ENCODE peak calls at places on chromosomes 7 and 10, in nine cellular contexts. E is fibroblast of lung; H is mesothelial cell of epicardium; T is CD4-positive, alpha-beta T cell; L is ovary; W is suprapubic skin; Q is GM13977; Y is endothelial cell; A is RWPE1. S is an unnamed sample.

GRCh38 chr7:74371381-74372059 is 82.2 kb upstream of the GTF2IRD1 start:
- DNase-seq in T (no peak), Y (peak), L (peak), E (peak), Q (no peak), W (no peak), H (no peak), A (peak), S (no peak)

GRCh38 chr10:47164126-47164799 is 135.7 kb upstream of the GDF10 start:
- DNase-seq in T (no peak), E (peak), W (no peak), L (no peak), Q (no peak), H (no peak), A (peak), Y (no peak), S (no peak)

GRCh38 chr10:123203393-123204126 is 49.4 kb downstream of the BUB3 start:
- DNase-seq in Y (no peak), E (no peak), W (no peak), Q (no peak), H (no peak), L (no peak), A (no peak), T (no peak), S (no peak)

GRCh38 chr7:38704041-38704547 is 72.9 kb upstream of the AMPH start:
- DNase-seq in Q (no peak), H (no peak), E (no peak), L (no peak), T (no peak), Y (no peak), A (no peak), W (no peak), S (no peak)

GRCh38 chr10:2734691-2735090 is 332.7 kb upstream of the PFKP start:
- DNase-seq in A (no peak), Q (no peak), L (no peak), T (no peak), H (no peak), Y (no peak), E (no peak), W (no peak), S (no peak)

GRCh38 chr7:158366346-158366745 is 221.3 kb downstream of the PTPRN2 start:
- DNase-seq in L (no peak), Y (no peak), T (no peak), E (no peak), Q (no peak), W (peak), H (no peak), A (no peak), S (no peak)

GRCh38 chr7:148708026-148708685 is 9.5 kb downstream of the CUL1 start:
- DNase-seq in Q (no peak), W (no peak), T (no peak), L (no peak), E (no peak), A (no peak), Y (no peak), H (no peak), S (no peak)

GRCh38 chr7:90345548-90346319 is 782 bp upstream of the GTPBP10 start:
- DNase-seq in Q (no peak), Y (no peak), H (no peak), L (no peak), T (no peak), A (peak), W (no peak), E (peak), S (no peak)

GRCh38 chr7:123433665-123434064 is 100.7 kb downstream of the IQUB start:
- DNase-seq in W (no peak), Y (no peak), E (no peak), H (no peak), T (no peak), L (no peak), A (no peak), Q (no peak), S (no peak)

GRCh38 chr10:130463876-130464360 is 327.7 kb downstream of the GLRX3 start:
- DNase-seq in A (no peak), Y (no peak), H (no peak), L (no peak), T (no peak), E (no peak), Q (no peak), W (no peak), S (no peak)

GRCh38 chr10:132264306-132264950 is 43.3 kb downstream of the STK32C start:
- DNase-seq in L (peak), E (no peak), W (no peak), T (no peak), A (no peak), H (no peak), Q (no peak), Y (no peak), S (no peak)

GRCh38 chr10:132264966-132265877 is 42.5 kb downstream of the STK32C start:
- DNase-seq in L (peak), E (peak), Y (no peak), W (no peak), Q (no peak), A (no peak), H (no peak), T (no peak), S (no peak)

GRCh38 chr10:132263866-132264265 is 43.9 kb downstream of the STK32C start:
- DNase-seq in Y (no peak), Q (no peak), W (no peak), E (no peak), L (no peak), H (no peak), A (no peak), T (no peak), S (no peak)

GRCh38 chr10:132266594-132267161 is 41.1 kb downstream of the STK32C start:
- DNase-seq in A (no peak), E (peak), Q (no peak), H (no peak), T (no peak), Y (no peak), L (no peak), W (no peak), S (no peak)

GRCh38 chr10:132265878-132266496 is 41.8 kb downstream of the STK32C start:
- DNase-seq in Y (no peak), H (no peak), E (peak), W (no peak), A (no peak), T (no peak), L (no peak), Q (no peak), S (no peak)
- TF ChIP-seq CTCF in Y (no peak), H (no peak), E (no peak), W (no peak), A (no peak), T (no peak), L (no peak), Q (no peak), S (no peak)

GRCh38 chr7:154577141-154577540 is 425.8 kb downstream of the PAXIP1 start:
- DNase-seq in Y (no peak), H (no peak), Q (no peak), E (no peak), W (no peak), L (no peak), T (no peak), A (no peak), S (no peak)

GRCh38 chr7:154576604-154577003 is 426.3 kb downstream of the PAXIP1 start:
- DNase-seq in W (no peak), A (no peak), H (no peak), E (no peak), L (no peak), Q (no peak), Y (no peak), T (no peak), S (no peak)

GRCh38 chr7:154575497-154575896 is 427.4 kb downstream of the PAXIP1 start:
- DNase-seq in H (no peak), Q (no peak), E (no peak), A (no peak), W (no peak), Y (no peak), T (no peak), L (no peak), S (no peak)

GRCh38 chr7:154579711-154580110 is 423.2 kb downstream of the PAXIP1 start:
- DNase-seq in T (no peak), Q (no peak), L (no peak), Y (no peak), A (no peak), E (no peak), W (no peak), H (no peak), S (no peak)

GRCh38 chr7:154578351-154578750 is 424.6 kb downstream of the PAXIP1 start:
- DNase-seq in H (no peak), L (no peak), W (no peak), Q (no peak), Y (no peak), E (peak), A (no peak), T (no peak), S (no peak)
- TF ChIP-seq CTCF in H (no peak), L (no peak), W (no peak), Q (no peak), Y (no peak), E (no peak), A (no peak), T (no peak), S (no peak)

DNA sequence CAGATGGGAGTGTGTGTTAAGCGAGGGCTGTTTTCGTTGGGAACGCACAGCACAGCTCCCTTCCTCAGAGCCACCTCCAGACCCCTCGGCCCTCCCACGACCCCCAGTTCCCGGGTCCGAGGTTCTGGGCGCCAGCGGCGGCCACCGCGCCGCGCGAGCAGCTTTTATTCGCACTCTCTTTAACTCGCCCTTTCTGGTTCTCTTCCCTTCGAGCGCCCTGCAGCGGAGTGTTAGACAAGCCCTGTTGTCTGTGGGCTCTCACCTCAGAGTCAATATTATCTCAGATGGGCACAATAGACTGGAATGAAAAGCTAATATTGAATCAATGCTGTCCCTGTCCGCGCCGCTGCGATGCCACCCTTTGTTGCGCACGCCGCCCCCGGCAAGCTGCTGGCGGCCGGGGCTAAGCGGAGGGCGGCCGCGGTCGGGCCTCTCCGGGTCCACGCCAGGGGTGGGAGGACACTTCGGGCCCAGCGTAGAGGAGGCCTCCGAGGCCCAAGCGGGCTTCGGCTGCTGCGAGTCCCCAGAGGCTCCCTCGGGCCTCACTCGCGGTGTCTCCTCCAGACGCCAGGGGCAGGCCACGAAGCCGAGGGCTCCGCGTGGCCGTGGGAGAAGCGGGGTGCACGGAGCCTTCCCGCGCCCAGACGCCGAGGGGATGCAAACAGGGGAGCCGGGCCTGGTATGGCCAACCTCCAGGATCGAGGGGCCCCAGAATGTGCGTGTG is 8.1 kb upstream of the EMX2 start:
- DNase-seq in T (no peak), Y (no peak), E (no peak), A (no peak), H (no peak), L (no peak), Q (peak), W (no peak), S (no peak)
- TF ChIP-seq CTCF in T (no peak), Y (no peak), E (no peak), A (no peak), H (no peak), L (no peak), Q (no peak), W (no peak), S (no peak)

GRCh38 chr7:142379445-142379844 is 121.6 kb upstream of the PRSS58 start:
- DNase-seq in Q (no peak), A (no peak), Y (no peak), E (no peak), W (no peak), L (no peak), H (no peak), T (no peak), S (no peak)

GRCh38 chr7:142376356-142376997 is 118.6 kb upstream of the PRSS58 start:
- DNase-seq in H (no peak), E (peak), L (no peak), Q (no peak), Y (peak), W (no peak), A (no peak), T (no peak), S (no peak)

GRCh38 chr7:142372727-142373126 is 114.9 kb upstream of the PRSS58 start:
- DNase-seq in E (no peak), Y (no peak), A (no peak), Q (no peak), H (no peak), L (no peak), W (no peak), T (no peak), S (no peak)

GRCh38 chr7:142377567-142377966 is 119.7 kb upstream of the PRSS58 start:
- DNase-seq in T (no peak), L (no peak), E (no peak), Y (no peak), H (no peak), Q (no peak), A (no peak), W (no peak), S (no peak)

GRCh38 chr7:142375710-142376313 is 118.0 kb upstream of the PRSS58 start:
- DNase-seq in A (peak), W (no peak), Y (peak), H (no peak), Q (no peak), E (no peak), T (no peak), L (no peak), S (no peak)
- TF ChIP-seq CTCF in A (peak), W (no peak), Y (no peak), H (no peak), Q (peak), E (no peak), T (no peak), L (no peak), S (no peak)

GRCh38 chr10:79128923-79129305 is 60.1 kb downstream of the ZMIZ1 start:
- DNase-seq in A (no peak), Q (no peak), H (no peak), Y (no peak), E (no peak), W (no peak), T (no peak), L (no peak), S (no peak)
- TF ChIP-seq CTCF in A (no peak), Q (no peak), H (no peak), Y (no peak), E (no peak), W (no peak), T (no peak), L (no peak), S (no peak)

GRCh38 chr10:62082270-62082669 is 180.8 kb downstream of the ARID5B start:
- DNase-seq in L (no peak), A (no peak), H (no peak), Y (no peak), T (no peak), E (peak), Q (no peak), W (no peak), S (no peak)

GRCh38 chr10:62081322-62081945 is 179.9 kb downstream of the ARID5B start:
- DNase-seq in H (no peak), E (peak), A (no peak), T (no peak), Y (no peak), Q (no peak), W (no peak), L (no peak), S (no peak)

GRCh38 chr10:62082729-62083412 is 181.4 kb downstream of the ARID5B start:
- DNase-seq in H (no peak), Y (no peak), W (no peak), A (no peak), Q (no peak), T (peak), E (peak), L (peak), S (no peak)

GRCh38 chr10:62079885-62080559 is 178.5 kb downstream of the ARID5B start:
- DNase-seq in E (no peak), A (no peak), L (no peak), W (no peak), Q (no peak), Y (no peak), T (no peak), H (no peak), S (no peak)

GRCh38 chr10:62080905-62081304 is 179.4 kb downstream of the ARID5B start:
- DNase-seq in W (no peak), A (no peak), Q (no peak), E (no peak), H (no peak), T (no peak), Y (no peak), L (no peak), S (no peak)
- TF ChIP-seq CTCF in W (no peak), A (no peak), Q (no peak), E (no peak), H (no peak), T (no peak), Y (no peak), L (no peak), S (no peak)

DNA sequence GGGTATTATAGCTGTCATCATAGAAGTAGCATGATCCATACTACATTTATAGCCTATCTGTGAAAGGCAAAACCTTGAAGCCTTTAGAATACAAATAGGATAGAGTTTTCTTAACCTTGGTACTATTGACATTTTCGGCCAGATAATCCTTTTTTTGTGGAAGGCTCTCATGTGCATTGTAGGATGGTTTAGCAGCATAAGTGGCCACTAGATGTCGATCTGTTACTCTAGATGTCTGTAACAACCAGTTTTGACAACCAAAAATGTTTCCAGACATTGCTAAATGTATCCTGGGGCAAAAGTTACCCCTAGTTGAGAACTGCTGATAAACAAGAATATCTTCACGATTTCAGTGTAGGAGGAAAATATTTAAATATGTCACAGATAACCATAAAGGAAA is 319.4 kb upstream of the GALNT17 start:
- DNase-seq in W (no peak), Q (no peak), H (no peak), T (no peak), A (no peak), Y (no peak), L (no peak), E (no peak), S (no peak)
- TF ChIP-seq CTCF in W (no peak), Q (peak), H (no peak), T (no peak), A (no peak), Y (no peak), L (no peak), E (no peak), S (peak)

GRCh38 chr10:85224366-85224960 is 896.1 kb downstream of the CCSER2 start:
- DNase-seq in A (no peak), H (no peak), Q (no peak), Y (no peak), E (no peak), L (no peak), T (no peak), W (no peak), S (no peak)
- TF ChIP-seq CTCF in A (no peak), H (no peak), Q (no peak), Y (no peak), E (no peak), L (no peak), T (no peak), W (no peak), S (no peak)

DNA sequence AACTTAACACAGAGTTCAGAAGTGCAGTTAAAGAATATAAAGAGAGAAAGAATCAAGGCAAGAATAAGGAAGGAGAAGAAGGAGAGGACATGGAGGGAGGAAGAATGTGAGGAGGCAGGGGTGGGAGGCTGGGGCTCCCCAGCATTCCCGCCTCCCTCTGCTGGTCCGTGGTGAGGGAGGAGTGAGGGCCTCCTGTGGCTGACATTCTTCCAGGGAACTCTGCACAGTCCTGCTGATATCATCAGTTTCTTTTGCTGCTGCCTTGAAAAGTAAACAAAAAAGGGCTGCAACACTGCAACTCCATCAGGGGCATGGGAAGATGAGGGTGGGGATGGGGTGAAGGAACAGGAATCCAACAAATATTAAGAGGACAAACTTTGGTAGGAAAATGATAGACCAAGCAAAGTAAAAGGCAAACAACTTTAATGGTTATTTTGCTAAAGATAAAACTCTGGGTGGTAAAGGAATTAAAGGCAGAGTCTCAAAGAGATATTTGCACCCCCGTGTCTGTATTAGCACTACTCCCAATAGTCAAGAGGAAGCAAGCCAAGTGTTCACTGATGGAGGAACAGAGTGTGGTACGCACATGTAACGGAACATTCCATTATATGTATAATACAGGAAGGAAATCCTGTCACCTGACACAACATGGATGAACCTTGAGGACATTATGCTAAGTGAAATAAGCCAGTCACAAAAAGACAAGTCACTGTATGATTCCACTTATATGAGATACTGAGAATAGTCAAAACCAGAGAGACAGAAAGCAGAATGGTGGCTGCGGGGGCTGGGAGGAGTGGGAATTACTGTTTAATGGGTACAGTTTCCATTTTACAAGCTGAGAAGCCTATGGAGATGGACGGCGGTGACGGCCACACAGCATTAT is 8.0 kb upstream of the SPOCK2 start:
- DNase-seq in W (no peak), A (no peak), Y (no peak), Q (no peak), T (no peak), L (no peak), E (peak), H (no peak), S (no peak)
- TF ChIP-seq CTCF in W (no peak), A (no peak), Y (no peak), Q (no peak), T (no peak), L (no peak), E (no peak), H (no peak), S (no peak)